ENCODE peak calls at places on chromosomes 1 and 21, in seven cellular contexts. A is mammary epithelial cell, I is body of pancreas, Z is breast epithelium, Y is right atrium auricular region, O is tibial nerve, B is stomach. J is an unnamed sample.

GRCh38 chr21:42234026-42234425 is 15.1 kb downstream of the ABCG1 start:
- DNase-seq in A (no peak), Z (no peak), I (no peak), Y (no peak), O (no peak), B (no peak), J (no peak)

GRCh38 chr1:113804421-113805255 is 7.6 kb downstream of the RSBN1 start:
- DNase-seq in O (no peak), Y (no peak), Z (no peak), B (no peak), I (peak), A (peak), J (no peak)

GRCh38 chr1:107990606-107991005 is 25.6 kb upstream of the VAV3 start:
- DNase-seq in Z (no peak), B (no peak), Y (no peak), A (peak), I (no peak), O (no peak), J (no peak)

GRCh38 chr21:28580585-28580984 is 412.1 kb downstream of the LTN1 start:
- DNase-seq in I (no peak), B (no peak), A (no peak), O (no peak), Z (no peak), Y (no peak), J (no peak)

GRCh38 chr1:219188331-219188803 is 14.7 kb downstream of the LYPLAL1 start:
- DNase-seq in Y (no peak), A (no peak), O (no peak), I (no peak), B (no peak), Z (no peak), J (no peak)

GRCh38 chr1:74399249-74399648 is 113.2 kb downstream of the LRRC53 start:
- DNase-seq in O (no peak), Z (no peak), A (no peak), B (no peak), I (no peak), Y (no peak), J (no peak)

GRCh38 chr1:112358798-112359408 is 37.1 kb upstream of the CTTNBP2NL start:
- DNase-seq in A (peak), Z (peak), B (peak), Y (peak), O (peak), I (peak), J (peak)

GRCh38 chr1:54934869-54935268 is 45.6 kb upstream of the TMEM61 start:
- DNase-seq in I (no peak), Z (no peak), A (peak), B (no peak), Y (no peak), O (no peak), J (no peak)

GRCh38 chr21:29829514-29830255 is 110.1 kb downstream of the GRIK1 start:
- DNase-seq in B (no peak), Z (no peak), A (peak), O (no peak), I (no peak), Y (no peak), J (no peak)

GRCh38 chr1:233295775-233296322 is 324 bp upstream of the PCNX2 start:
- DNase-seq in I (no peak), Y (no peak), O (no peak), B (no peak), A (no peak), Z (no peak), J (no peak)

GRCh38 chr1:6260433-6260934 is 414 bp downstream of the GPR153 start:
- DNase-seq in B (no peak), Y (no peak), Z (no peak), A (peak), I (no peak), O (no peak), J (no peak)

GRCh38 chr1:62438163-62438562 is 1.3 kb downstream of the USP1 start:
- DNase-seq in Y (no peak), Z (no peak), B (no peak), O (no peak), I (no peak), A (peak), J (no peak)

GRCh38 chr1:114466334-114467014 is 44.5 kb downstream of the TRIM33 start:
- DNase-seq in Y (no peak), O (no peak), I (no peak), Z (no peak), A (no peak), B (no peak), J (no peak)

GRCh38 chr1:244338996-244339692 is 112.6 kb downstream of the ADSS2 start:
- DNase-seq in O (no peak), Y (no peak), A (no peak), I (no peak), Z (no peak), B (no peak), J (no peak)

GRCh38 chr1:235093013-235093618 is 35.5 kb downstream of the TOMM20 start:
- DNase-seq in Y (no peak), Z (no peak), O (no peak), I (no peak), A (no peak), B (peak), J (no peak)

GRCh38 chr1:114224196-114224907 is 70.7 kb upstream of the SYT6 start:
- DNase-seq in Z (no peak), O (no peak), B (no peak), I (no peak), A (no peak), Y (no peak), J (no peak)

GRCh38 chr1:156706647-156707008 is 1.2 kb upstream of the CRABP2 start:
- DNase-seq in B (no peak), O (peak), Y (no peak), Z (peak), A (no peak), I (peak), J (no peak)

GRCh38 chr1:148161252-148161901 is 9.3 kb upstream of the NBPF11 start:
- DNase-seq in I (no peak), Y (no peak), B (no peak), A (no peak), O (no peak), Z (no peak), J (peak)

GRCh38 chr1:10791117-10791951 is 5.1 kb downstream of the CASZ1 start:
- DNase-seq in O (no peak), A (no peak), Y (no peak), Z (no peak), B (no peak), I (no peak), J (no peak)

GRCh38 chr1:89987170-89987819 is 7.6 kb upstream of the ZNF326 start:
- DNase-seq in Y (no peak), I (peak), B (peak), A (peak), O (peak), Z (no peak), J (no peak)

GRCh38 chr1:32035119-32035518 is 21.5 kb downstream of the KHDRBS1 start:
- DNase-seq in I (no peak), Y (no peak), B (no peak), O (no peak), Z (no peak), A (no peak), J (no peak)

GRCh38 chr1:32031578-32032286 is 18.1 kb downstream of the KHDRBS1 start:
- DNase-seq in I (no peak), O (no peak), Y (no peak), Z (no peak), B (no peak), A (no peak), J (no peak)

GRCh38 chr1:32028746-32029145 is 15.1 kb downstream of the KHDRBS1 start:
- DNase-seq in B (no peak), A (no peak), Y (no peak), I (no peak), O (no peak), Z (no peak), J (no peak)

DNA sequence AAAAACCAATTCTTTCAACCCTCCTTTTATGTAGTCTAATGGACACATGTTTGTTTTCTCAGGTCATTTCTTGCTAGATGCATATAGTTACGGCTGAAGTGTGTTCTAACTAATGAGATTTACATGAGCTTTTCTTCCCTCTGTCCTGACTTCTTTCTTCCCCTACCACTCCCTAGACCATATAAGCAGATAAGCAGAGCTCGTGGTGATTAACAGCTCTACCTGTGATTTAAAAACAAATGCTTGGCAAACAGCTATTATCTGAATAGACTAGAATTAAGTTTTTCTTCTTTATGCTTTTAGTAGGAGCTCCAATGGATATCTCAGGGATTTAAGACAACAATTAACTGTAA is 18.6 kb downstream of the KHDRBS1 start:
- DNase-seq in A (no peak), Z (no peak), B (no peak), Y (no peak), I (no peak), O (no peak), J (no peak)
- H3K27ac ChIP-seq in A (no peak), Z (no peak), B (no peak), Y (no peak), I (no peak), O (peak), J (no peak)

GRCh38 chr1:76866566-76866965 is 714 bp upstream of the ST6GALNAC5 start:
- DNase-seq in B (no peak), I (no peak), Y (no peak), Z (no peak), A (no peak), O (no peak), J (no peak)

GRCh38 chr1:76868916-76869315 is 1.6 kb downstream of the ST6GALNAC5 start:
- DNase-seq in B (no peak), I (no peak), Y (no peak), O (no peak), A (no peak), Z (no peak), J (peak)

GRCh38 chr1:76870037-76870436 is 2.8 kb downstream of the ST6GALNAC5 start:
- DNase-seq in O (no peak), Y (no peak), I (no peak), A (no peak), Z (no peak), B (no peak), J (no peak)

GRCh38 chr1:76867342-76868130 is at the start of gene ST6GALNAC5:
- DNase-seq in A (peak), O (no peak), B (no peak), Z (no peak), Y (no peak), I (no peak), J (peak)

DNA sequence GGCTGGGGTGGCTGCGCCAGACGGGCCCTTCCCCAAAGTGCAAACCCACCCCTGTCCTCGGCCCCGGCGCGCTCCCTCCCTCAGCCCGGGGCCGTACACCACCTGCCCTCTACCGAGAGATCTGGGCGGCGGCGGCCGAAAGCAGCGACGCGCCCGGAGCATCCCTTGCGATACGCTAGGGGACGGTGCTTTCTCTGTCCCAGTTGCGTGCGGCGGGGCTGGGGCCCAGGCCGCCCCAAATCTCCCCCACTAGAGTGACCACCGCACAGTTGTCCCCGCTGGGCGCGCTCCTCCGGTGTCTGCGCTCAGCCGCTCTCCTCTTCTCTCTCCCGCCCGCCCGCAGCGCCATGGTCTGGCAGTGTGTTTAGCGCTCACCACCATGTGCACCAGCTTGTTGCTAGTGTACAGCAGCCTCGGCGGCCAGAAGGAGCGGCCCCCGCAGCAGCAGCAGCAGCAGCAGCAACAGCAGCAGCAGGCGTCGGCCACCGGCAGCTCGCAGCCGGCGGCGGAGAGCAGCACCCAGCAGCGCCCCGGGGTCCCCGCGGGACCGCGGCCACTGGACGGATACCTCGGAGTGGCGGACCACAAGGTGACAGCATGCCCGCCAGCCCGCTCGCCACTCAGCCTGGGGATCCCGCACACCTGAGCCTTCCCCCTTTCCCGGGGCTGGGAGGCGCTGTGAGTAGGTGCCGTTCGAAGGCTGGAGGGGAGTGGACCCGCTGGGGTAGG is 1.0 kb downstream of the ST6GALNAC5 start:
- DNase-seq in Y (no peak), O (peak), B (peak), Z (no peak), A (peak), I (peak), J (peak)
- TF ChIP-seq CTCF in Y (no peak), O (peak), B (no peak), Z (peak), A (no peak), I (no peak), J (no peak)

DNA sequence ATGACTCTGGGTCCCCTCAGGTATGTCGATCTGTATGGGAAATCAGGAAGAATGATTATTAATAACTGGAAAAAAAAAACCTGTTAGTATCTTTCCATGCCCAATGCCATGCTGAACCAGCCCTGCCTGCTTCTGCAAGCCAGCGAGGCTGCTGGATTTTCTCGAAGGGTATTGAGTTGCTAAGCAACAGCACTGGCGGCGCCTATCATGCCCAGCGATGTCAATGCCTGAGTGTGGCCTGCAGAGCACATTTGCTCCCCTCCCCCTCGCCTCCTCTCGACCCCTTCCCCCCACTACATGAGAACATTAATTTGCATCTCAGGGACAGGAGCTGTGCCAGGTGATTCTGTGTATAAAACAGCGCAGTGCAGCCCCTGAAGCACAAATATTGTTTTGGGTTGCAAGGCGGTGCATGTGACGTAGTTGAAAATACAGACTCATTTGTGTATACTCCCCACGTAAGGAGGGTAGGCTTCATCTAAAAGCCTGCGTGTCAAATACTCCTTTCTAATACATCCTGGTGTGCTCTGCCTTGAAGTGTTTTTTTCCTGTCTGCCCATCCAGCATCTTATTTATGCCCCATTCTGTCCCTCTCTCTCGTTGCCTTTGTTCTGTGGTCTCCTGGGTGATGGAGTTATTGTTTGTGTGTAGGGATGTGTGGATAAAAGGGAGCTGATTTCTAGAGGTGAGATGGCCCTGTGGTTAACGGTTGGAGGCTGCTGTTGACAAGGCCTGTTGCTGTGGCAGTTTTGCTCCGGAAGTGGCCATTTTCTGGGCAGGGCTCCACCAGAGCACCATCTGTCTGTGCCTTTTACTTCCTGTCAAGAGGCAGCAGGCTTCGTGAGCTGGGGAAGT is 32.7 kb upstream of the ATP5PO start:
- DNase-seq in A (no peak), O (no peak), Y (no peak), Z (peak), B (peak), I (peak), J (peak)
- H3K4me3 ChIP-seq in A (peak), O (peak), Y (peak), Z (peak), B (peak), I (no peak), J (no peak)

GRCh38 chr1:220454155-220454777 is 73.7 kb upstream of the MARK1 start:
- DNase-seq in Y (no peak), Z (no peak), A (no peak), O (no peak), B (no peak), I (no peak), J (no peak)
- H3K27ac ChIP-seq in Y (no peak), Z (no peak), A (no peak), O (no peak), B (no peak), I (no peak), J (no peak)

DNA sequence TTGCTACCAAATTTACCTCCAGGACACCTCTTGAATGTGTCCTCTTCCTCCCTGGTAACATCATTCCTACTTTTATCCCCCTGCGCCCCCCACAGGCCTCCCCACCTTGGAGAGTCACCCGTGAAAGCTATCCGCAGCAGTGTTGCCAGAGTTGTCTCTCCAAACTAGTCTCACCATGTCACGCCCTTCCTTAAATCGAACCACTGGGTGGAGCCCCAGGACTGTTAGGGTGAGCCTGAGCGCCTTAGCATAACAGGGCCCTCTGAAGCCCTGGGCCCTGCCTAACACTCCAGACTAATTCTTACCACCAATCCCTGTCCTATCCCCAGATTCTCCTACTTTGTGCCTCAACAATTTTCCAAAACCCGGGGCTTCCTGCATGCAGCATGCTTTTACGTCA is 35.0 kb downstream of the HSD3B2 start:
- DNase-seq in Y (no peak), O (no peak), A (peak), Z (no peak), I (no peak), B (no peak), J (no peak)
- TF ChIP-seq CTCF in Y (no peak), O (no peak), A (peak), Z (no peak), I (no peak), B (no peak), J (no peak)

GRCh38 chr1:79662596-79662995 is 656.1 kb upstream of the ADGRL4 start:
- DNase-seq in O (no peak), B (no peak), A (no peak), Y (no peak), Z (no peak), I (no peak), J (no peak)
- H3K4me3 ChIP-seq in O (no peak), B (no peak), A (no peak), Y (no peak), Z (no peak), I (no peak), J (no peak)

GRCh38 chr1:44590475-44590874 is 83.8 kb downstream of the TMEM53 start:
- DNase-seq in O (no peak), B (no peak), Z (no peak), Y (no peak), A (no peak), I (no peak), J (no peak)

GRCh38 chr1:44596511-44596910 is 77.8 kb downstream of the TMEM53 start:
- DNase-seq in I (no peak), B (no peak), A (no peak), Y (no peak), Z (no peak), O (no peak), J (no peak)

GRCh38 chr1:44592208-44593145 is 81.8 kb downstream of the TMEM53 start:
- DNase-seq in Z (no peak), B (no peak), Y (no peak), A (no peak), I (no peak), O (no peak), J (no peak)

GRCh38 chr1:44594353-44594752 is 79.9 kb downstream of the TMEM53 start:
- DNase-seq in Z (no peak), O (no peak), I (no peak), B (no peak), A (no peak), Y (no peak), J (no peak)

GRCh38 chr1:44594871-44595735 is 79.2 kb downstream of the TMEM53 start:
- DNase-seq in B (peak), A (peak), O (peak), Y (peak), Z (peak), I (peak), J (peak)
- H3K27ac ChIP-seq in B (no peak), A (no peak), O (no peak), Y (no peak), Z (no peak), I (no peak), J (no peak)